ENCODE peak calls at places on chromosomes 16 and 17, in six cellular contexts. I is stimulated activated CD4-positive, alpha-beta T cell treated with anti-CD3 and anti-CD28 coated beads, Interleukin-4, amount 100 ng/mL, for 1 hour; W is astrocyte of the spinal cord; J is NCI-H1092 treated with DMSO at 0.1 percent for 48 hours; Q is natural killer cell; N is ureter. K is an unnamed sample.

GRCh38 chr17:62652251-62653001 is 25.0 kb downstream of the MRC2 start:
- DNase-seq in J (peak; percentile 87), W (peak; percentile 69), Q (peak; percentile 35), I (peak; percentile 35), N (peak; percentile 71), K (peak; percentile 57)

GRCh38 chr17:40813804-40814203 is 8.6 kb downstream of the KRT10 start:
- DNase-seq in Q (no peak), I (no peak), J (no peak), W (no peak), N (no peak), K (no peak)

GRCh38 chr16:75309899-75310430 is 58.5 kb upstream of the BCAR1 start:
- DNase-seq in I (no peak), W (no peak), J (no peak), N (no peak), Q (no peak), K (no peak)

GRCh38 chr17:1275962-1276736 is 3.3 kb upstream of the TRARG1 start:
- DNase-seq in I (peak; percentile 75), Q (peak; percentile 71), W (peak; percentile 17), J (peak; percentile 9), N (peak; percentile 62), K (peak; percentile 62)

GRCh38 chr17:82974136-82974952 is 105.1 kb upstream of the METRNL start:
- DNase-seq in Q (no peak), N (no peak), W (peak; percentile 11), J (no peak), I (no peak), K (no peak)

GRCh38 chr16:56667581-56668571 is at the start of gene MT1G:
- DNase-seq in W (peak; percentile 12), I (peak; percentile 46), N (peak; percentile 52), J (no peak), Q (no peak), K (peak; percentile 42)

GRCh38 chr16:87344931-87345631 is 27.9 kb upstream of the C16orf95 start:
- DNase-seq in N (no peak), J (no peak), I (peak; percentile 48), Q (no peak), W (no peak), K (no peak)

GRCh38 chr17:39714234-39714633 is 14.4 kb downstream of the ERBB2 start:
- DNase-seq in J (no peak), I (no peak), Q (no peak), W (no peak), N (no peak), K (no peak)

GRCh38 chr17:32279933-32280716 is 14.5 kb downstream of the RHBDL3 start:
- DNase-seq in J (peak; percentile 69), W (no peak), Q (no peak), I (no peak), N (no peak), K (no peak)

GRCh38 chr17:30426292-30426691 is 47.6 kb downstream of the CPD start:
- DNase-seq in Q (no peak), J (no peak), W (no peak), I (no peak), N (no peak), K (no peak)

GRCh38 chr16:1310832-1311200 is 1.4 kb downstream of the UBE2I start:
- DNase-seq in Q (no peak), I (no peak), J (no peak), N (no peak), W (no peak), K (no peak)

GRCh38 chr17:62892870-62893338 is 73.1 kb upstream of the TANC2 start:
- DNase-seq in I (no peak), Q (no peak), J (no peak), W (peak; percentile 75), N (peak; percentile 76), K (peak; percentile 60)

GRCh38 chr17:35315283-35315682 is 58.1 kb downstream of the SLFN11 start:
- DNase-seq in J (no peak), W (peak; percentile 84), Q (no peak), N (no peak), I (no peak), K (no peak)

GRCh38 chr17:80941743-80942211 is 49.9 kb upstream of the CHMP6 start:
- DNase-seq in W (no peak), N (no peak), I (no peak), J (no peak), Q (no peak), K (peak; percentile 23)

GRCh38 chr16:83561876-83562275 is 245.9 kb upstream of the HSBP1 start:
- DNase-seq in Q (no peak), J (no peak), N (no peak), W (peak; percentile 22), I (no peak), K (no peak)

GRCh38 chr16:23469814-23470213 is 16.8 kb upstream of the COG7 start:
- DNase-seq in W (peak; percentile 33), N (no peak), I (no peak), Q (no peak), J (no peak), K (no peak)

GRCh38 chr17:14437176-14437575 is 136.3 kb downstream of the HS3ST3B1 start:
- DNase-seq in Q (no peak), N (no peak), I (no peak), J (no peak), W (no peak), K (no peak)

GRCh38 chr16:51638338-51639135 is 487.5 kb upstream of the SALL1 start:
- DNase-seq in W (no peak), N (no peak), Q (no peak), J (no peak), I (no peak), K (no peak)

GRCh38 chr16:7590934-7591333 is 258.3 kb downstream of the RBFOX1 start:
- DNase-seq in I (no peak), J (no peak), W (no peak), N (no peak), Q (no peak), K (no peak)

GRCh38 chr16:88078111-88078775 is 127.0 kb downstream of the BANP start:
- DNase-seq in N (no peak), J (no peak), W (no peak), Q (no peak), I (no peak), K (no peak)

GRCh38 chr17:2057130-2057713 is 2.3 kb downstream of the HIC1 start:
- DNase-seq in N (no peak), I (no peak), Q (no peak), W (no peak), J (no peak), K (no peak)

GRCh38 chr16:4494746-4495490 is 18.7 kb downstream of the HMOX2 start:
- DNase-seq in J (no peak), W (peak; percentile 72), Q (no peak), I (no peak), N (no peak), K (no peak)

GRCh38 chr17:64641499-64641898 is 20.6 kb downstream of the SMURF2 start:
- DNase-seq in W (peak; percentile 90), N (no peak), J (no peak), Q (no peak), I (no peak), K (no peak)

GRCh38 chr16:67372664-67373063 is 20.6 kb downstream of the TPPP3 start:
- DNase-seq in N (no peak), W (peak; percentile 34), Q (no peak), I (no peak), J (peak; percentile 51), K (no peak)

GRCh38 chr17:66625321-66625767 is 209.6 kb upstream of the CACNG5 start:
- DNase-seq in N (no peak), J (peak; percentile 23), I (no peak), W (peak; percentile 41), Q (no peak), K (no peak)

GRCh38 chr17:68204736-68205135 is 43.1 kb upstream of the AMZ2 start:
- DNase-seq in W (no peak), Q (no peak), N (no peak), I (no peak), J (no peak), K (no peak)

GRCh38 chr16:65961491-65962143 is 404.9 kb upstream of the CDH5 start:
- DNase-seq in Q (no peak), I (no peak), W (no peak), J (no peak), N (no peak), K (no peak)